ENCODE peak calls at places on chromosomes 4 and X, in nine cellular contexts. P is GM23248, A is Caco-2, H is trophoblast cell, T is A549, E is body of pancreas, X is hepatocyte, O is tibial nerve, W is H1. C is an unnamed sample. For H3K9me3, the result is how much of the 10 kb centered on the place peaks cover.

GRCh38 chr4:105979506-105979905 is 84.2 kb downstream of the NPNT start:
- DNase-seq in X (no peak), A (no peak), O (no peak), W (no peak), H (no peak), T (no peak), E (no peak), P (peak), C (no peak)

GRCh38 chr4:81631958-81632439 is 160.3 kb upstream of the RASGEF1B start:
- DNase-seq in T (no peak), O (no peak), E (no peak), X (peak), P (peak), H (no peak), A (peak), W (no peak), C (no peak)

GRCh38 chrX:130028196-130028595 is 45.8 kb downstream of the BCORL1 start:
- DNase-seq in P (peak), W (peak), T (peak), E (peak), H (peak), A (no peak), O (peak), X (peak), C (peak)

GRCh38 chr4:36325499-36325898 is 44.1 kb downstream of the DTHD1 start:
- DNase-seq in A (no peak), P (no peak), T (no peak), X (no peak), O (no peak), W (no peak), H (no peak), E (no peak), C (no peak)

GRCh38 chrX:139008185-139008584 is 296.7 kb upstream of the FGF13 start:
- DNase-seq in E (no peak), W (no peak), P (no peak), X (no peak), A (no peak), O (no peak), H (no peak), T (no peak), C (no peak)

GRCh38 chr4:114659386-114660008 is 60.9 kb downstream of the UGT8 start:
- DNase-seq in E (peak), H (peak), O (peak), W (peak), X (peak), A (peak), T (peak), P (peak), C (no peak)

GRCh38 chrX:130118396-130118795 is 8.1 kb upstream of the ELF4 start:
- DNase-seq in W (no peak), E (no peak), P (peak), H (peak), A (no peak), T (no peak), X (peak), O (no peak), C (no peak)

GRCh38 chrX:101659601-101660063 is at the start of gene ARMCX2:
- DNase-seq in O (peak), P (peak), A (no peak), X (peak), H (no peak), W (peak), T (no peak), E (peak), C (no peak)

GRCh38 chr4:104210420-104210819 is 284.3 kb downstream of the CXXC4 start:
- DNase-seq in W (no peak), A (no peak), O (no peak), E (no peak), P (no peak), X (no peak), T (no peak), H (no peak), C (no peak)

GRCh38 chrX:36336746-36337145 is 417.2 kb downstream of the CFAP47 start:
- DNase-seq in W (no peak), X (no peak), E (no peak), O (no peak), P (no peak), A (no peak), T (no peak), H (no peak), C (no peak)

GRCh38 chr4:54229631-54230478 is 762 bp downstream of the PDGFRA start:
- DNase-seq in X (peak), A (no peak), T (no peak), H (no peak), W (peak), O (no peak), E (no peak), P (peak), C (no peak)

GRCh38 chr4:54232151-54232688 is 3.1 kb downstream of the PDGFRA start:
- DNase-seq in W (peak), P (peak), E (no peak), A (no peak), X (peak), T (no peak), H (no peak), O (no peak), C (no peak)

GRCh38 chr4:54231419-54232150 is 2.5 kb downstream of the PDGFRA start:
- DNase-seq in O (no peak), A (peak), T (no peak), H (no peak), P (peak), X (peak), E (no peak), W (peak), C (no peak)

GRCh38 chr4:54228563-54229501 is at the start of gene PDGFRA:
- DNase-seq in A (peak), O (peak), W (peak), T (no peak), X (peak), E (no peak), P (peak), H (no peak), C (no peak)

DNA sequence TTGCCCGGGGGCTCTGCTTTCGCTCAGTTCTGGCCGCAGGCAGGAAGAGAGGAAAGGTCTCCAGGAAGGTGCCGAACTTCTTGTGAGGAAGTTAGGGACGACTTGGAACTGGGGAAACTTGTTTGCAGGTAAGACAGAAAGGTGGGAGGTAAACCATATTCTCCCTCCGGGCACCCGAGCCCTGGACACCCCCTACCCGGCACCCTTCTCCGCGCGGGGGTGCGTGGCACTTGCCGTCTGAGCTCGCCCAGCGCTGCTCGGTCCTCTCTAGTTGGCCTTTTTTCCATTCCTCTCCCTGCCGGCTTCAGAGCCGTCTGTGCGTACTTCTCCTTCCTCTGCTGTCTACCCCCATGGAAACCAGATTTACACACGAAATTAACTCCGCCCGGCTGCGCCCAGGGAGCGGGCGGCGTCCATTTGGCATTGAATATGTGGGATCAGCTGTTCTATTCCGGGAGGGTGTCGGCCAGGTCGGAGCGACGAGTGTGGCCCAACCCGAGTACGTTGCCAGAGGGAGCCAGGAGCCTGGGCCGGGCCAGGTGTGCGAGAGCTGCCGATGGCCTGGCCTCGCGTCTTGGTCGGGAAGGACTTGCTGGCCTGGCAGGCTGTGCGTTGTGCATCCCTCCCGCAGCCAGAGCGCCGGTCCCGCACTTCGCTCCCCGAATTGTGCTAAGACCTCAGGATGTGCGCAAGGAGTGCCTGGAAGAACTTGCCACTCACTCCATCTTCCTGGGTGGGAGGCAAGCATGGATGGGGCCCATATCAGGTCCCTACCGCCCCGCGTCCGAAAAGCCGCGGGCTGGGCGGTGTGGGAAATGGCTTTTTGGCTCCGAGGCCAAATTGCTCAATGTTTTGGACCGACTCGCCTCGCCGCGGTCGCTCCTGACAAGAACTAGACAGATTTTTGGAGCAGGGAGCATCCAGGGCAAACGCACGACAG is 1.7 kb downstream of the PDGFRA start:
- DNase-seq in O (no peak), P (peak), H (no peak), X (peak), W (peak), E (no peak), A (no peak), T (no peak), C (no peak)
- H3K9me3 ChIP-seq in O (under half), P (under half), H (under half), X (under half), W (under half), E (under half), A (under half), T (under half), C (under half)

GRCh38 chr4:54540931-54541330 is 116.8 kb upstream of the KIT start:
- DNase-seq in T (no peak), O (no peak), H (no peak), P (no peak), W (no peak), A (no peak), X (no peak), E (no peak), C (no peak)

GRCh38 chr4:54542119-54542438 is 115.7 kb upstream of the KIT start:
- DNase-seq in P (peak), X (no peak), A (no peak), W (no peak), O (no peak), H (no peak), E (no peak), T (no peak), C (no peak)

GRCh38 chr4:54541426-54542118 is 116.2 kb upstream of the KIT start:
- DNase-seq in A (no peak), P (peak), H (peak), E (no peak), T (no peak), W (no peak), X (no peak), O (no peak), C (no peak)

GRCh38 chr4:54542540-54543041 is 115.2 kb upstream of the KIT start:
- DNase-seq in W (no peak), P (no peak), O (no peak), A (no peak), H (no peak), T (no peak), E (no peak), X (no peak), C (no peak)

DNA sequence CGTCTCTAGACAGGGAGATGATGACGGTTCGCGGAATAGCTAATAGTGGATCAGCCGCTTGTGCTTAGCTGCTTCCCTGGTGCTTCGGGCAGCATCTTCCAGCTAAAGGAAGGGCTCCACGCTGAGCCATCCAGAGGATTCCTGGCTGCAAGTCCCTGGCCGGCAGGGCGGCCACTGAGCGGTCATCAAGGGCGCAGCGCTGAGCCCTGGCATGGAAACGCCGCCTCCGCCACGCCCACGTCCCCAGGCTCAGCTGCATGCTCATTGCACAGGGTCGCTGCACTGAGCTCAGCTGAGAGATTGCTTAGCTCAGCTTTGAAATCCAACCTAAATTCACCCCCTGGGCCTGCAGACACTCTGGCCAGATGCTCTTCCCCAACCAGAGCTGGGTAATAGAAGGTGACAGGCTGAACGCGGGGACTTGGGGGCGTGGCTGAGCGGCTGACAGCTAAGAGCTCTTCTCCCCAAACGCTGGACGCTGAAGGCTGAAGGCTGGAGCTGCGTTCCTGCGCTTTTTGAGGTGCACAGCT is 118.2 kb upstream of the KIT start:
- DNase-seq in H (peak), P (peak), X (peak), W (peak), E (peak), T (peak), O (peak), A (peak), C (no peak)
- H3K4me3 ChIP-seq in H (no peak), P (peak), X (peak), W (peak), E (no peak), T (peak), O (no peak), A (peak), C (no peak)

GRCh38 chr4:6155996-6156395 is 44.4 kb downstream of the JAKMIP1 start:
- DNase-seq in E (no peak), T (no peak), A (no peak), W (no peak), P (no peak), X (no peak), H (no peak), O (no peak), C (no peak)
- H3K9me3 ChIP-seq in E (under half), T (under half), A (under half), W (under half), P (under half), X (under half), H (under half), O (under half), C (under half)

GRCh38 chr4:181957088-181957487 is 286.1 kb upstream of the TENM3 start:
- DNase-seq in E (peak), T (no peak), H (peak), O (no peak), W (no peak), X (no peak), P (peak), A (no peak), C (no peak)
- H3K4me3 ChIP-seq in E (no peak), T (no peak), H (no peak), O (no peak), W (no peak), X (no peak), P (no peak), A (no peak), C (no peak)

GRCh38 chr4:122705035-122705434 is 27.5 kb upstream of the BBS12 start:
- DNase-seq in X (no peak), T (no peak), E (no peak), P (no peak), H (no peak), O (no peak), A (no peak), W (no peak), C (no peak)

GRCh38 chr4:122701965-122702364 is 30.5 kb upstream of the BBS12 start:
- DNase-seq in X (no peak), E (no peak), P (no peak), W (no peak), O (no peak), T (no peak), A (no peak), H (no peak), C (no peak)

GRCh38 chr4:122702939-122703338 is 29.6 kb upstream of the BBS12 start:
- DNase-seq in E (peak), X (no peak), O (no peak), W (no peak), T (no peak), P (no peak), H (no peak), A (no peak), C (no peak)

GRCh38 chr4:122705547-122705946 is 27.0 kb upstream of the BBS12 start:
- DNase-seq in E (no peak), O (no peak), W (no peak), P (no peak), X (no peak), A (no peak), H (no peak), T (no peak), C (no peak)

DNA sequence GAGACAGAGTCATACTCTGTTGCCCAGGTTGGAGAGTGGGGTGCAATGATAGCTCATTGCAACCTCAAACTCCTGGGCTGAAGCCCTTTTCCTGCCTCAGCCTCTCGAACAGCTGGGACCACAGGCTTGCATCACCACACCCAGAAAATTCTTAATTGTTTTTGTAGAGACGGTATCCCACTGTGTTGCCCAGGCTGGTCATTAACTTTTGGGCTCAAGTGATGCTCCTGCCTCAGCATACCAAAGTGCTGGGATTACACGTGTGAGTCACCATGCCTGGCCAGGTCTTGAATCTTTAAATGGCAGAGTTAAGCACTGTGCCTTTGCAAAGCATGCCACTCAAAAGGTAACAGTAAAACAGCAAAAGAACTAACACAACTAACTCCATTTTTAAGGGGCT is 28.6 kb upstream of the BBS12 start:
- DNase-seq in P (peak), H (no peak), W (no peak), T (no peak), E (no peak), X (no peak), A (no peak), O (no peak), C (no peak)
- H3K9me3 ChIP-seq in P (under half), H (under half), W (under half), T (under half), E (under half), X (under half), A (under half), O (under half), C (under half)

GRCh38 chr4:85778809-85779124 is 303.8 kb downstream of the ARHGAP24 start:
- DNase-seq in W (no peak), P (peak), H (no peak), X (no peak), E (no peak), T (no peak), O (no peak), A (no peak), C (no peak)

GRCh38 chr4:85780664-85781063 is 305.7 kb downstream of the ARHGAP24 start:
- DNase-seq in P (peak), W (no peak), T (no peak), E (no peak), A (no peak), X (no peak), O (no peak), H (no peak), C (no peak)

GRCh38 chr4:85777908-85778808 is 303.2 kb downstream of the ARHGAP24 start:
- DNase-seq in H (no peak), P (peak), O (no peak), W (no peak), A (no peak), E (no peak), X (no peak), T (no peak), C (no peak)

GRCh38 chr4:85776579-85776978 is 301.6 kb downstream of the ARHGAP24 start:
- DNase-seq in T (no peak), A (no peak), E (no peak), O (no peak), P (peak), H (no peak), X (no peak), W (no peak), C (no peak)

DNA sequence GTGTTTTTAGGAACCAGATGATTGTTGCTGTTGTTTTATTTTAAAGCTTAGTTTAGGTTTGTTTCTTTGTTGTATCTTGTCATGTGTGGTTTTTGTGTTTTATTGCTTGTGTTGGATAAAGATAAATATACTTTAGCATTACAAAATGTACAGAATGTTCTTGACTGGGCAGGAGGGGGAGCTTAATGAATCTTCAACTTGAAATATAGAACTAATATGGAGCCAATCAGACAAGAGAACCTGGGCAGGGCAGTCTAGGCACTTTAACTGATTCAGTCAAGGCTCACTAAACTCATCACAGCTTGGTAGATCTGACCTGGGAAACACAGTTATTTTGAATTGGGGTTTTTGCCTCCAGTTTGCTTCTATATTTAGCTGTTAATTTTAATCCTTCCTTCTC is 304.2 kb downstream of the ARHGAP24 start:
- DNase-seq in O (no peak), H (no peak), E (no peak), W (no peak), X (no peak), T (no peak), P (peak), A (no peak), C (no peak)
- H3K4me3 ChIP-seq in O (no peak), H (no peak), E (no peak), W (no peak), X (peak), T (peak), P (peak), A (no peak), C (no peak)

GRCh38 chrX:152020895-152021294 is 46.4 kb upstream of the GABRE start:
- DNase-seq in X (no peak), A (no peak), H (no peak), W (no peak), O (no peak), T (no peak), E (no peak), P (no peak), C (no peak)

GRCh38 chrX:152024710-152025109 is 50.2 kb upstream of the GABRE start:
- DNase-seq in W (no peak), H (no peak), E (peak), P (no peak), O (no peak), X (no peak), A (no peak), T (no peak), C (no peak)

GRCh38 chrX:152028611-152029010 is 54.1 kb upstream of the GABRE start:
- DNase-seq in X (no peak), O (no peak), W (no peak), A (peak), T (no peak), E (no peak), P (no peak), H (peak), C (no peak)

DNA sequence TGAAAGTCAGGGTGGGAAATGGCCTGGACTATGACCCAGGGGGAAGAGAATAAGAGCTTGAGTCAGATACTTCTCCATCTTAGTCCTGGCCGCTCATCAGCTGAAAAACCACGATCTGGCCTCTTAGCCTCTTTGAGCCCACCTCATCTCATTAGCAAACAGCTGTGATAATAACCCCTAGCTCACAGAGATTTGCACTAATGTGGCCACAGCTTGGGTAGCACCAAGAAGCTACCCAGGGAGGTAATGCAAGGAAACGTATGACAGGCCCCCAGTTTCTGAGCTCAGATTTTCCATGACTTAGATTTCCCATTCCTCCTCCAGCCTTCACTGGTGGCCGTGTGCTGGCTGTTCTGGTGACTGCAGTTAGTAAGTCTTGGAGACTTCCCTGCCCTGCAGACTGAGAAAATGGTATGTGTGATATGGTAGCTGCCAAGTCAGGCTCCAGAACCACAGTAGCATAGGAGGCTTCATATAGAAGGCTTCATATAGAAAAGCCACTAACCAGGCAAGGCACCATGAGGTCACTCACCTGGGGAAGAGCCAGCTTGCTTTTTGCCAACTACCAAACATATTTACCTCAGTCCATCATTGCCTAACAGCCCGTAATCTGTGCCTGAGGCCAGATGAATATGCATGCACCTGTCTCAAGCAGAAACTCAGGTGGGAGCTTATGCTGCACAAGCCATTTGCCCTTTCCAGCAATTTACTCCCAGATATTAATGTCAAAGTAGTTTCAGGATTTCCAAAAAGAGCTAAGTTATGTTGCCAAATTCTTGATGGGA is 51.4 kb upstream of the GABRE start:
- DNase-seq in P (no peak), T (no peak), A (no peak), X (no peak), W (no peak), O (no peak), H (peak), E (no peak), C (no peak)
- H3K9me3 ChIP-seq in P (under half), T (under half), A (under half), X (under half), W (under half), O (under half), H (under half), E (under half), C (under half)